ENCODE peak calls at places on chromosomes 7 and 10, in seven cellular contexts. J is IMR-90, L is neuronal stem cell, V is H9, K is mesenchymal stem cell, S is H1, P is trophoblast cell. T is an unnamed sample.

GRCh38 chr10:117266812-117267211 is 25.9 kb downstream of the SLC18A2 start:
- DNase-seq in J (no peak), L (no peak), V (no peak), K (no peak), P (no peak), S (no peak), T (no peak)

GRCh38 chr7:25122373-25122772 is 2.7 kb downstream of the CYCS start:
- DNase-seq in V (no peak), P (peak), S (no peak), L (no peak), J (peak), K (peak), T (no peak)

GRCh38 chr7:30510124-30511074 is 5.8 kb upstream of the GGCT start:
- DNase-seq in K (peak), V (no peak), J (peak), L (no peak), S (no peak), P (peak), T (peak)

GRCh38 chr7:90629306-90629918 is 33.3 kb downstream of the CDK14 start:
- DNase-seq in P (peak), V (no peak), L (peak), K (peak), S (no peak), J (peak), T (peak)

GRCh38 chr10:126380352-126381076 is 7.8 kb downstream of the ADAM12 start:
- DNase-seq in K (no peak), V (no peak), S (no peak), P (peak), J (peak), L (no peak), T (no peak)

GRCh38 chr10:34526758-34527730 is 288.1 kb downstream of the PARD3 start:
- DNase-seq in J (peak), P (peak), S (peak), L (peak), K (peak), V (peak), T (peak)

GRCh38 chr7:98687331-98687863 is 70.3 kb downstream of the NPTX2 start:
- DNase-seq in L (no peak), S (no peak), P (no peak), V (no peak), J (no peak), K (no peak), T (no peak)

GRCh38 chr7:40604601-40605438 is 470.0 kb downstream of the SUGCT start:
- DNase-seq in J (peak), L (peak), V (peak), K (peak), P (peak), S (peak), T (peak)

DNA sequence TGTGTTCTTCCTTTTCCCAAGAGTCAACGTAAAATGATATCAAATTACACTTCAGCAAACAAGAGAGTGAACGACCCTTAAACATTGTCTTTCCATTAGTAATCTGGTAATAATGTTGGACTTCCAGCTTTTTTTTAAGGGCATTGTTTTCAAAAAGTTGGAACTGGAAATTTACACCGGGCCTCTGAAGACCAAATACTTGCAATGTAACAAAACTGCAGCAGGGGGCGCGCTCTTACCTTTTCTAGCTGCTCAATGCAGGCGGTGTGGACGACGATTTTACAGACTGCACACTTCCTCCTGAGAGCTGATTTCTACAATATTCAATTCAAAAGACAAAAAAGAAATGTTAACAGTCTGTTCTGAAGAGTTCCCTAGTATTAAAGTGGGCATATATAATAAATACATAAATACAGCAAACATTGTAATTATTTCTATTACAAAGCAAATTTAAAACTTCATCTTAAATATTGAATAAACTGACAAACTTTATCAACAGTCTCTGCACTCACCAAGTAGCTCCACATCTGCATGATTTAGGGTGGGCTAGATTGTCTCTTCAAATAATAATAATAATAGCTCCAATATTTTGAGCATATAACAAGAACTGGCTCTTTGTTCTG is 190.4 kb downstream of the DGKI start:
- DNase-seq in K (peak), V (peak), J (peak), P (peak), L (peak), S (peak), T (peak)
- H2AK5ac ChIP-seq in K (no peak), V (no peak), J (no peak), P (no peak), L (no peak), S (no peak), T (no peak)

DNA sequence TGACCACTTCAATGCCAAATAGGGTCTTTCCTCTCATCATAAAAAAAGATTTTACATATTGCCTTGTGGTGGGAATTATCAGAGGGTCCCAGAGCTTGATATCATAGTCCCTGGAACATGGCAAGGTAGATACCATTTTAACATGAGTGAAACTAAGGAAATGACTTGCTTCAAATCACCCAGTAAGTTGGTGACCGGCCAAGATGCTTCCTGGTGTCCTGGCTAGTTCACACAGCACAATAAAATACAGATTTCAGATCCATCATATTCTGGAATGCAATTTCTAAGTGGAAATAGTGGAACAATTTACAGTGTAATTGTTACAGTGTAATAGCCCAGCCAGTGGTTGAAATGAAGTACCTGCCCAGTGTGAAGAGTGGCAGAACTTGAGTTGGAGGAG is 36.6 kb downstream of the CNNM1 start:
- DNase-seq in L (no peak), K (no peak), V (no peak), J (no peak), S (no peak), P (no peak), T (no peak)
- H2AK5ac ChIP-seq in L (no peak), K (no peak), V (no peak), J (no peak), S (no peak), P (no peak), T (no peak)

GRCh38 chr7:55498770-55499169 is 73.5 kb downstream of the VOPP1 start:
- DNase-seq in K (no peak), L (no peak), V (no peak), S (no peak), J (no peak), P (no peak), T (no peak)

GRCh38 chr7:55499591-55499990 is 72.7 kb downstream of the VOPP1 start:
- DNase-seq in P (no peak), L (no peak), K (no peak), S (no peak), J (no peak), V (no peak), T (no peak)

GRCh38 chr7:55502209-55502608 is 70.1 kb downstream of the VOPP1 start:
- DNase-seq in S (no peak), J (no peak), P (no peak), V (no peak), L (peak), K (no peak), T (no peak)

GRCh38 chr7:55498142-55498541 is 74.2 kb downstream of the VOPP1 start:
- DNase-seq in J (no peak), L (no peak), V (no peak), S (no peak), K (no peak), P (no peak), T (no peak)

GRCh38 chr7:55500117-55500516 is 72.2 kb downstream of the VOPP1 start:
- DNase-seq in P (no peak), S (no peak), L (no peak), K (no peak), J (no peak), V (no peak), T (no peak)
- H2AK5ac ChIP-seq in P (no peak), S (no peak), L (no peak), K (no peak), J (no peak), V (no peak), T (no peak)

DNA sequence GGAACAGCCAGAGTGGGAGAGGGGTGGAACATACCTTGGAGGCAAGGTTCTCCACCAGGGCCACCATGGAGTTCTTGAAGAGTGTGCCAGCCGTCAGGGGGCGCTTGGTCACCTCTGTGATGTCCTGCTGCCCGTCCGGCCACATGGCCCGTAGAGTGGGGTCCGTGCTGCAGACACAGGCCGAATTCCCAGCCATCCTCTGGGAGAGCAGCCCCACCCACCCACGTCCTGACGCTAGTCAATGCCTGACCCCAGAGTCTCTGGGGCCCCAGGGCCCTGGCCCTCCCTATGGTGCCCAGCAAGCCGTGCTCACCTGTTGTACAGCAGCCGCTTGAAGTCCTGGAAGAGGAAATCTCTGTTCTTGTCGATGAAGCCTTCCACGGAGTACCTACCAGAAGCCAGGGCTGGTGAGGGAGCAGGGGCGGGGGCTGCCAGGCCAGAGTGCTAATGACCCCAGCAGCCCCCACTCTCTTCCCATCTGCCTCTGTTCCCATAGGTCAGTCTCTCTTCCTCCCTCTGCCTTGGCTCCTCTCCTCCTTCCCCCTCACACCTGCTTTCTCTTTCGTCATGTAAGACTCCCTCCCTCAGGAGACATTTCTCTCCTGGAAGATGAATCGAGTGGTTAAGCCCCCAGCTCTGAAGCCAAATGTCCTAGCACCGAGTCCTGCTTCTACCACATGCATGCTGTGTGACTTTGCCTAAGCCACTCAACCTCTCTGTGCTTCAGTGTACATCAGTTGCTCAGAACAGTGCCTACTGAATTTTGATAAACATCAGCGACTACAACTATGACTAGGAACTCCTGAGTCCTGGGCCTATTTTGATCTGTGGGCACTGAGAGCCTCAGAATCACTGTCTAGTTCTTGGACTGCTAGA is 11.0 kb downstream of the MYO1G start:
- DNase-seq in S (no peak), V (peak), J (no peak), P (peak), K (no peak), L (no peak), T (peak)
- H2AK5ac ChIP-seq in S (no peak), V (no peak), J (no peak), P (no peak), K (no peak), L (peak), T (no peak)